ENCODE peak calls at places on chromosomes 5 and 9, in ten cellular contexts. One of them, this sample, is unnamed.

GRCh38 chr9:135215571-135216161 is 128.2 kb downstream of the OLFM1 start:
- DNase-seq in sigmoid colon: peak; percentile 57
- DNase-seq in A549: no peak
- DNase-seq in esophagus squamous epithelium: no peak
- DNase-seq in SK-N-SH: peak; percentile 52
- DNase-seq in fibroblast of lung: peak; percentile 20
- DNase-seq in spleen: peak; percentile 52
- DNase-seq in suprapubic skin: no peak
- DNase-seq in IMR-90: no peak
- DNase-seq in tibial nerve: no peak
- DNase-seq in this sample: no peak

GRCh38 chr9:4417578-4418325 is 72.5 kb upstream of the SLC1A1 start:
- DNase-seq in sigmoid colon: no peak
- DNase-seq in A549: no peak
- DNase-seq in esophagus squamous epithelium: no peak
- DNase-seq in SK-N-SH: no peak
- DNase-seq in fibroblast of lung: peak; percentile 62
- DNase-seq in spleen: no peak
- DNase-seq in suprapubic skin: no peak
- DNase-seq in IMR-90: peak; percentile 2
- DNase-seq in tibial nerve: no peak
- DNase-seq in this sample: no peak

GRCh38 chr9:112624711-112625707 is 92.9 kb downstream of the INIP start:
- DNase-seq in sigmoid colon: no peak
- DNase-seq in A549: no peak
- DNase-seq in esophagus squamous epithelium: no peak
- DNase-seq in SK-N-SH: no peak
- DNase-seq in fibroblast of lung: peak; percentile 62
- DNase-seq in spleen: no peak
- DNase-seq in suprapubic skin: no peak
- DNase-seq in IMR-90: peak; percentile 12
- DNase-seq in tibial nerve: no peak
- DNase-seq in this sample: no peak

GRCh38 chr9:76699966-76700365 is 64.3 kb upstream of the PCA3 start:
- DNase-seq in sigmoid colon: no peak
- DNase-seq in A549: no peak
- DNase-seq in esophagus squamous epithelium: no peak
- DNase-seq in SK-N-SH: no peak
- DNase-seq in fibroblast of lung: peak; percentile 90
- DNase-seq in spleen: no peak
- DNase-seq in suprapubic skin: no peak
- DNase-seq in IMR-90: peak; percentile 77
- DNase-seq in tibial nerve: no peak
- DNase-seq in this sample: no peak

GRCh38 chr5:171528036-171528435 is 108.6 kb downstream of the FGF18 start:
- DNase-seq in sigmoid colon: no peak
- DNase-seq in A549: no peak
- DNase-seq in esophagus squamous epithelium: no peak
- DNase-seq in SK-N-SH: no peak
- DNase-seq in fibroblast of lung: no peak
- DNase-seq in spleen: no peak
- DNase-seq in suprapubic skin: no peak
- DNase-seq in IMR-90: no peak
- DNase-seq in tibial nerve: no peak
- DNase-seq in this sample: no peak

GRCh38 chr9:110742741-110743371 is 74.3 kb downstream of the MUSK start:
- DNase-seq in sigmoid colon: no peak
- DNase-seq in A549: no peak
- DNase-seq in esophagus squamous epithelium: no peak
- DNase-seq in SK-N-SH: no peak
- DNase-seq in fibroblast of lung: peak; percentile 89
- DNase-seq in spleen: no peak
- DNase-seq in suprapubic skin: no peak
- DNase-seq in IMR-90: peak; percentile 93
- DNase-seq in tibial nerve: no peak
- DNase-seq in this sample: peak; percentile 13

GRCh38 chr9:98521141-98521540 is 187.6 kb downstream of the GABBR2 start:
- DNase-seq in sigmoid colon: no peak
- DNase-seq in A549: no peak
- DNase-seq in esophagus squamous epithelium: no peak
- DNase-seq in SK-N-SH: no peak
- DNase-seq in fibroblast of lung: peak; percentile 90
- DNase-seq in spleen: no peak
- DNase-seq in suprapubic skin: no peak
- DNase-seq in IMR-90: peak; percentile 92
- DNase-seq in tibial nerve: no peak
- DNase-seq in this sample: no peak

GRCh38 chr5:97124335-97124734 is 18.1 kb downstream of the LIX1 start:
- DNase-seq in sigmoid colon: no peak
- DNase-seq in A549: no peak
- DNase-seq in esophagus squamous epithelium: no peak
- DNase-seq in SK-N-SH: no peak
- DNase-seq in fibroblast of lung: peak; percentile 11
- DNase-seq in spleen: no peak
- DNase-seq in suprapubic skin: no peak
- DNase-seq in IMR-90: no peak
- DNase-seq in tibial nerve: no peak
- DNase-seq in this sample: no peak

GRCh38 chr9:129834489-129835127 is 467 bp downstream of the C9orf78 start:
- DNase-seq in sigmoid colon: no peak
- DNase-seq in A549: peak; percentile 20
- DNase-seq in esophagus squamous epithelium: no peak
- DNase-seq in SK-N-SH: peak; percentile 44
- DNase-seq in fibroblast of lung: no peak
- DNase-seq in spleen: peak; percentile 87
- DNase-seq in suprapubic skin: no peak
- DNase-seq in IMR-90: no peak
- DNase-seq in tibial nerve: no peak
- DNase-seq in this sample: no peak

GRCh38 chr9:83406901-83407300 is 131.3 kb downstream of the FRMD3 start:
- DNase-seq in sigmoid colon: no peak
- DNase-seq in A549: no peak
- DNase-seq in esophagus squamous epithelium: no peak
- DNase-seq in SK-N-SH: no peak
- DNase-seq in fibroblast of lung: no peak
- DNase-seq in spleen: no peak
- DNase-seq in suprapubic skin: no peak
- DNase-seq in IMR-90: no peak
- DNase-seq in tibial nerve: no peak
- DNase-seq in this sample: no peak

GRCh38 chr5:31161772-31162171 is 31.7 kb upstream of the CDH6 start:
- DNase-seq in sigmoid colon: no peak
- DNase-seq in A549: no peak
- DNase-seq in esophagus squamous epithelium: no peak
- DNase-seq in SK-N-SH: no peak
- DNase-seq in fibroblast of lung: peak; percentile 40
- DNase-seq in spleen: no peak
- DNase-seq in suprapubic skin: no peak
- DNase-seq in IMR-90: no peak
- DNase-seq in tibial nerve: no peak
- DNase-seq in this sample: no peak

GRCh38 chr9:75803130-75803529 is 87.3 kb upstream of the PCSK5 start:
- DNase-seq in sigmoid colon: no peak
- DNase-seq in A549: no peak
- DNase-seq in esophagus squamous epithelium: no peak
- DNase-seq in SK-N-SH: no peak
- DNase-seq in fibroblast of lung: peak; percentile 68
- DNase-seq in spleen: no peak
- DNase-seq in suprapubic skin: no peak
- DNase-seq in IMR-90: no peak
- DNase-seq in tibial nerve: no peak
- DNase-seq in this sample: no peak

GRCh38 chr5:179327026-179327735 is 18.1 kb downstream of the ADAMTS2 start:
- DNase-seq in sigmoid colon: peak; percentile 64
- DNase-seq in A549: no peak
- DNase-seq in esophagus squamous epithelium: no peak
- DNase-seq in SK-N-SH: no peak
- DNase-seq in fibroblast of lung: no peak
- DNase-seq in spleen: peak; percentile 44
- DNase-seq in suprapubic skin: peak; percentile 59
- DNase-seq in IMR-90: no peak
- DNase-seq in tibial nerve: no peak
- DNase-seq in this sample: no peak

GRCh38 chr5:53024535-53024934 is 35.4 kb downstream of the ITGA2 start:
- DNase-seq in sigmoid colon: no peak
- DNase-seq in A549: no peak
- DNase-seq in esophagus squamous epithelium: no peak
- DNase-seq in SK-N-SH: no peak
- DNase-seq in fibroblast of lung: no peak
- DNase-seq in spleen: no peak
- DNase-seq in suprapubic skin: no peak
- DNase-seq in IMR-90: no peak
- DNase-seq in tibial nerve: no peak
- DNase-seq in this sample: no peak

GRCh38 chr5:72213482-72213881 is 106.2 kb downstream of the MAP1B start:
- DNase-seq in sigmoid colon: no peak
- DNase-seq in A549: no peak
- DNase-seq in esophagus squamous epithelium: no peak
- DNase-seq in SK-N-SH: no peak
- DNase-seq in fibroblast of lung: no peak
- DNase-seq in spleen: no peak
- DNase-seq in suprapubic skin: no peak
- DNase-seq in IMR-90: no peak
- DNase-seq in tibial nerve: no peak
- DNase-seq in this sample: no peak

GRCh38 chr5:72210913-72211670 is 103.8 kb downstream of the MAP1B start:
- DNase-seq in sigmoid colon: no peak
- DNase-seq in A549: peak; percentile 19
- DNase-seq in esophagus squamous epithelium: no peak
- DNase-seq in SK-N-SH: no peak
- DNase-seq in fibroblast of lung: peak; percentile 94
- DNase-seq in spleen: no peak
- DNase-seq in suprapubic skin: no peak
- DNase-seq in IMR-90: peak; percentile 88
- DNase-seq in tibial nerve: peak; percentile 48
- DNase-seq in this sample: no peak

GRCh38 chr5:72214168-72214567 is 105.9 kb downstream of the MRPS27 start:
- DNase-seq in sigmoid colon: no peak
- DNase-seq in A549: no peak
- DNase-seq in esophagus squamous epithelium: no peak
- DNase-seq in SK-N-SH: no peak
- DNase-seq in fibroblast of lung: no peak
- DNase-seq in spleen: no peak
- DNase-seq in suprapubic skin: no peak
- DNase-seq in IMR-90: no peak
- DNase-seq in tibial nerve: no peak
- DNase-seq in this sample: no peak

GRCh38 chr5:72209515-72210115 is 102.3 kb downstream of the MAP1B start:
- DNase-seq in sigmoid colon: peak; percentile 83
- DNase-seq in A549: no peak
- DNase-seq in esophagus squamous epithelium: no peak
- DNase-seq in SK-N-SH: no peak
- DNase-seq in fibroblast of lung: peak; percentile 56
- DNase-seq in spleen: no peak
- DNase-seq in suprapubic skin: no peak
- DNase-seq in IMR-90: no peak
- DNase-seq in tibial nerve: no peak
- DNase-seq in this sample: peak; percentile 11

GRCh38 chr5:72212171-72212570 is 104.9 kb downstream of the MAP1B start:
- DNase-seq in sigmoid colon: no peak
- DNase-seq in A549: no peak
- DNase-seq in esophagus squamous epithelium: no peak
- DNase-seq in SK-N-SH: no peak
- DNase-seq in fibroblast of lung: peak; percentile 13
- DNase-seq in spleen: no peak
- DNase-seq in suprapubic skin: no peak
- DNase-seq in IMR-90: no peak
- DNase-seq in tibial nerve: no peak
- DNase-seq in this sample: no peak
- H3K27ac ChIP-seq in sigmoid colon: no peak overlapping the region
- H3K27ac ChIP-seq in A549: peak overlapping the region; percentile 81
- H3K27ac ChIP-seq in esophagus squamous epithelium: no peak overlapping the region
- H3K27ac ChIP-seq in SK-N-SH: peak overlapping the region; percentile 94
- H3K27ac ChIP-seq in fibroblast of lung: no peak overlapping the region
- H3K27ac ChIP-seq in spleen: no peak overlapping the region
- H3K27ac ChIP-seq in suprapubic skin: no peak overlapping the region
- H3K27ac ChIP-seq in IMR-90: no peak overlapping the region
- H3K27ac ChIP-seq in tibial nerve: no peak overlapping the region
- H3K27ac ChIP-seq in this sample: no peak overlapping the region

DNA sequence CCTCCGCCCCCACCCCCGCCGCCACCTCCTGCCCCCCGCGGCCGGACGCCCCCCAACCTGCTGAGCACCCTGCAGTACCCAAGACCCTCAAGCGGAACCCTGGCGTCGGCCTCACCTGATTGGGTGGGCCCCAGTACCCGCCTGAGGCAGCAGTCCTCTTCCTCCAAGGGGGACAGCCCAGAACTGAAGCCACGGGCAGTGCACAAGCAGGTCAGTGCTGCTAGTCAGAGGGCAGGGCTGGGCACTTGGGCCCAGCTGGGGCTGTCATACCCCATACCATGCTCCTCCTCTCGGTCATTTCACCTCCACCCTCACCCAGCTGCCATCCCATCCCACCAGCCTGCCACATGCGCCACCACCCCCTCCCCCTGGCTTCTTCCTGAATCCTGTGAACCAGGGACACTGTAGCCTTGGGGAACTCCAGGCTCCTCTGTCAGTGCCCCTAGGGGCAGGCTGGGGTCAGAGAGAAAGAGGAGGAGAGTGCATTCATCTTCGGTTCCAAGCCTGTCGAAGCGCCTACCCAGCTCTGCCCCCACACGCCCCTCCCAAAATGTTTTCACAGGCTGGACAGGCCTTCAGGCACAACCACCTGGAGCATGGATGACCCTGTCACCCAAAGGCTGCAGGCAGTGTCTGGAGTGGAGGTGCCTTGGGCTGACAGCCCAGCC is 122.0 kb downstream of the DAB2IP start:
- DNase-seq in sigmoid colon: peak; percentile 47
- DNase-seq in A549: no peak
- DNase-seq in esophagus squamous epithelium: no peak
- DNase-seq in SK-N-SH: no peak
- DNase-seq in fibroblast of lung: no peak
- DNase-seq in spleen: peak; percentile 78
- DNase-seq in suprapubic skin: peak; percentile 56
- DNase-seq in IMR-90: no peak
- DNase-seq in tibial nerve: no peak
- DNase-seq in this sample: no peak
- H3K27ac ChIP-seq in sigmoid colon: peak overlapping the region; percentile 59
- H3K27ac ChIP-seq in A549: no peak overlapping the region
- H3K27ac ChIP-seq in esophagus squamous epithelium: no peak overlapping the region
- H3K27ac ChIP-seq in SK-N-SH: no peak overlapping the region
- H3K27ac ChIP-seq in fibroblast of lung: no peak overlapping the region
- H3K27ac ChIP-seq in spleen: peak overlapping the region; percentile 55
- H3K27ac ChIP-seq in suprapubic skin: peak overlapping the region; percentile 18
- H3K27ac ChIP-seq in IMR-90: no peak overlapping the region
- H3K27ac ChIP-seq in tibial nerve: peak overlapping the region; percentile 85
- H3K27ac ChIP-seq in this sample: peak overlapping the region; percentile 45

GRCh38 chr5:132001647-132002561 is 9.6 kb downstream of the ACSL6 start:
- DNase-seq in sigmoid colon: no peak
- DNase-seq in A549: no peak
- DNase-seq in esophagus squamous epithelium: no peak
- DNase-seq in SK-N-SH: no peak
- DNase-seq in fibroblast of lung: peak; percentile 51
- DNase-seq in spleen: peak; percentile 62
- DNase-seq in suprapubic skin: no peak
- DNase-seq in IMR-90: peak; percentile 24
- DNase-seq in tibial nerve: no peak
- DNase-seq in this sample: peak; percentile 29
- H3K27ac ChIP-seq in sigmoid colon: peak overlapping the region; percentile 25
- H3K27ac ChIP-seq in A549: no peak overlapping the region
- H3K27ac ChIP-seq in esophagus squamous epithelium: no peak overlapping the region
- H3K27ac ChIP-seq in SK-N-SH: no peak overlapping the region
- H3K27ac ChIP-seq in fibroblast of lung: no peak overlapping the region
- H3K27ac ChIP-seq in spleen: no peak overlapping the region
- H3K27ac ChIP-seq in suprapubic skin: no peak overlapping the region
- H3K27ac ChIP-seq in IMR-90: no peak overlapping the region
- H3K27ac ChIP-seq in tibial nerve: no peak overlapping the region
- H3K27ac ChIP-seq in this sample: peak overlapping the region; percentile 90

GRCh38 chr5:75566710-75567309 is 44.4 kb upstream of the ANKDD1B start:
- DNase-seq in sigmoid colon: no peak
- DNase-seq in A549: peak; percentile 65
- DNase-seq in esophagus squamous epithelium: no peak
- DNase-seq in SK-N-SH: no peak
- DNase-seq in fibroblast of lung: peak; percentile 96
- DNase-seq in spleen: no peak
- DNase-seq in suprapubic skin: no peak
- DNase-seq in IMR-90: peak; percentile 96
- DNase-seq in tibial nerve: no peak
- DNase-seq in this sample: no peak
- H3K27ac ChIP-seq in sigmoid colon: peak overlapping the region; percentile 75
- H3K27ac ChIP-seq in A549: peak overlapping the region; percentile 94
- H3K27ac ChIP-seq in esophagus squamous epithelium: peak overlapping the region; percentile 20
- H3K27ac ChIP-seq in SK-N-SH: peak overlapping the region; percentile 94
- H3K27ac ChIP-seq in fibroblast of lung: peak overlapping the region; percentile 47
- H3K27ac ChIP-seq in spleen: peak overlapping the region; percentile 31
- H3K27ac ChIP-seq in suprapubic skin: no peak overlapping the region
- H3K27ac ChIP-seq in IMR-90: peak overlapping the region; percentile 70
- H3K27ac ChIP-seq in tibial nerve: peak overlapping the region; percentile 20
- H3K27ac ChIP-seq in this sample: no peak overlapping the region

This sample was measured in substantia nigra.